ENCODE peak calls at places on chromosomes 12 and 14, in four cellular contexts. One of them, this sample, is unnamed.
A peak's percentile ranks its signal among the peaks of the same experiment; 100 is the strongest.

GRCh38 chr12:490260-490659 is 30.5 kb downstream of the B4GALNT3 start:
- DNase-seq in K562: no peak
- DNase-seq in GM12878: no peak
- DNase-seq in A549: no peak
- DNase-seq in this sample: no peak

GRCh38 chr12:87112946-87113345 is 856.8 kb upstream of the MGAT4C start:
- DNase-seq in A549: no peak
- DNase-seq in GM12878: no peak
- DNase-seq in K562: no peak
- DNase-seq in this sample: no peak

GRCh38 chr14:24271134-24271833 is at the start of gene RABGGTA:
- DNase-seq in A549: peak; percentile 91
- DNase-seq in K562: peak; percentile 92
- DNase-seq in GM12878: peak; percentile 80
- DNase-seq in this sample: peak; percentile 96

GRCh38 chr14:43359317-43359716 is 1147.8 kb downstream of the FSCB start:
- DNase-seq in A549: no peak
- DNase-seq in GM12878: no peak
- DNase-seq in K562: no peak
- DNase-seq in this sample: no peak

GRCh38 chr14:23446291-23446851 is 10.9 kb upstream of the MYH7 start:
- DNase-seq in GM12878: no peak
- DNase-seq in A549: no peak
- DNase-seq in K562: no peak
- DNase-seq in this sample: no peak

GRCh38 chr14:101501858-101502615 is 59.3 kb upstream of the DIO3 start:
- DNase-seq in GM12878: no peak
- DNase-seq in A549: no peak
- DNase-seq in K562: no peak
- DNase-seq in this sample: no peak

GRCh38 chr14:102095871-102096568 is 9.2 kb upstream of the HSP90AA1 start:
- DNase-seq in A549: no peak
- DNase-seq in GM12878: no peak
- DNase-seq in K562: peak; percentile 26
- DNase-seq in this sample: no peak

GRCh38 chr14:96625436-96625945 is 123.3 kb downstream of the PAPOLA start:
- DNase-seq in GM12878: no peak
- DNase-seq in A549: no peak
- DNase-seq in K562: no peak
- DNase-seq in this sample: no peak

GRCh38 chr14:69879175-69880047 is at the start of gene SMOC1:
- DNase-seq in K562: peak; percentile 9
- DNase-seq in GM12878: no peak
- DNase-seq in A549: peak; percentile 90
- DNase-seq in this sample: peak; percentile 84

GRCh38 chr12:46456356-46457334 is 84.1 kb upstream of the SLC38A2 start:
- DNase-seq in GM12878: no peak
- DNase-seq in A549: no peak
- DNase-seq in K562: no peak
- DNase-seq in this sample: peak; percentile 38

GRCh38 chr14:101965145-101965531 is 765 bp downstream of the DYNC1H1 start:
- DNase-seq in GM12878: no peak
- DNase-seq in A549: no peak
- DNase-seq in K562: peak; percentile 11
- DNase-seq in this sample: peak; percentile 54

GRCh38 chr12:69720748-69721147 is 17.9 kb upstream of the RAB3IP start:
- DNase-seq in K562: no peak
- DNase-seq in GM12878: no peak
- DNase-seq in A549: no peak
- DNase-seq in this sample: no peak

GRCh38 chr14:51792819-51793218 is 67.6 kb upstream of the GNG2 start:
- DNase-seq in K562: no peak
- DNase-seq in A549: no peak
- DNase-seq in GM12878: no peak
- DNase-seq in this sample: no peak

GRCh38 chr12:24462946-24463345 is 486.0 kb downstream of the BCAT1 start:
- DNase-seq in A549: no peak
- DNase-seq in K562: no peak
- DNase-seq in GM12878: no peak
- DNase-seq in this sample: no peak

GRCh38 chr12:53071591-53072551 is 7.3 kb downstream of the SPRYD3 start:
- DNase-seq in K562: peak; percentile 80
- DNase-seq in A549: no peak
- DNase-seq in GM12878: no peak
- DNase-seq in this sample: no peak

GRCh38 chr12:87272846-87273245 is 756.4 kb downstream of the C12orf50 start:
- DNase-seq in A549: no peak
- DNase-seq in K562: no peak
- DNase-seq in GM12878: no peak
- DNase-seq in this sample: no peak

GRCh38 chr12:109640961-109641360 is 67.4 kb downstream of the MVK start:
- DNase-seq in GM12878: no peak
- DNase-seq in K562: no peak
- DNase-seq in A549: no peak
- DNase-seq in this sample: no peak

GRCh38 chr14:101888182-101888581 is 76.2 kb upstream of the DYNC1H1 start:
- DNase-seq in GM12878: no peak
- DNase-seq in A549: no peak
- DNase-seq in K562: no peak
- DNase-seq in this sample: no peak

GRCh38 chr12:116604151-116604550 is 45.0 kb downstream of the MAP1LC3B2 start:
- DNase-seq in A549: no peak
- DNase-seq in K562: no peak
- DNase-seq in GM12878: no peak
- DNase-seq in this sample: no peak

GRCh38 chr12:9673404-9674225 is 4.1 kb downstream of the CLEC2D start:
- DNase-seq in GM12878: no peak
- DNase-seq in K562: peak; percentile 55
- DNase-seq in A549: peak; percentile 18
- DNase-seq in this sample: peak; percentile 14

GRCh38 chr12:60100150-60100549 is 504.3 kb downstream of the SLC16A7 start:
- DNase-seq in GM12878: no peak
- DNase-seq in A549: no peak
- DNase-seq in K562: no peak
- DNase-seq in this sample: no peak

GRCh38 chr12:122028165-122028591 is 6.5 kb downstream of the BCL7A start:
- DNase-seq in GM12878: no peak
- DNase-seq in K562: no peak
- DNase-seq in A549: no peak
- DNase-seq in this sample: no peak

GRCh38 chr14:70753518-70753953 is 55.8 kb downstream of the MAP3K9 start:
- DNase-seq in GM12878: no peak
- DNase-seq in K562: no peak
- DNase-seq in A549: peak; percentile 47
- DNase-seq in this sample: peak; percentile 94

GRCh38 chr12:112971248-112971647 is 7.1 kb upstream of the OAS2 start:
- DNase-seq in GM12878: no peak
- DNase-seq in K562: no peak
- DNase-seq in A549: no peak
- DNase-seq in this sample: no peak

GRCh38 chr12:41795910-41796309 is 348.8 kb downstream of the GXYLT1 start:
- DNase-seq in GM12878: no peak
- DNase-seq in K562: no peak
- DNase-seq in A549: no peak
- DNase-seq in this sample: no peak

GRCh38 chr14:34310724-34311123 is 151.3 kb downstream of the SPTSSA start:
- DNase-seq in A549: no peak
- DNase-seq in GM12878: no peak
- DNase-seq in K562: no peak
- DNase-seq in this sample: no peak

GRCh38 chr12:26056335-26056734 is 68.5 kb downstream of the BHLHE41 start:
- DNase-seq in K562: no peak
- DNase-seq in A549: no peak
- DNase-seq in GM12878: no peak
- DNase-seq in this sample: no peak

GRCh38 chr14:94636744-94637412 is 24.7 kb downstream of the SERPINA3 start:
- DNase-seq in A549: no peak
- DNase-seq in K562: no peak
- DNase-seq in GM12878: no peak
- DNase-seq in this sample: peak; percentile 80

DNA sequence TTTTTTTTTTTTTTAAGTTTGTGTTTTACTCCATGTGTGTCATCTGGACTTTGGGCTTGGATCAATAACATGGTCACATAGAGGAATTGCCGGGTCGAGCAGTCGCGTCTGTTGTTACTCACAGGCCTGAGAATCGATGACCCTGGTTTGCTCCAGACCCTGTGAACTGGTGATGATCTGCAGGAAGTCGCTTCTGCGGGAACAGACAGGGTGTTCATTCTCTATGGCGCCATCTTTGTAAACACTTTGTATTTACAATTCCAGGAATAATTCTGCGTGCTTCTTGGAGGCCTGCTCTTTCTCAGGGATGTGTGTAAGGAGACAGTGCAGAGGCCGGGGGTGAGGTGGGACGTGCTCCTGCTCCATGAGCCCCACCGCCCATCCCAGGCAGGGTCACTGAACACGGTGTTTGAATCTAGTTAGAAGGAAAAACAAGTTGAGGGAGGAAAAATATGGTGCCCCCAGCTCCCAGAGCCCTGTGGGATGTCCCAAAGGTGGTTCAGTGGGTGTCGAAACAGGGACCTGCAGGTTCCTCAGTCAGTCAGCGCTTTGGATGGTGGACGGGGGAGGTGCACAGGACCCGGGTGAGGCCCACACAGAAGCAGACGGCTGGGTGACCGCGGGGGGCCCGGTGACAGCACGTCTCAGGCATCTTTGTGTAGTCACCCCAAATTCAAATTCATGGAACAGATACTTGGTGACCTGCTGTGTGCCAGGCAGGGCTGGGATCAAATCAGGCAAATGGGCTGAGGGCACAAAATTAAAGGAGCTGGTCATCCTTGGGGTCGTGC is 58.8 kb downstream of the ADGRD1 start:
- DNase-seq in A549: no peak
- DNase-seq in K562: no peak
- DNase-seq in GM12878: no peak
- DNase-seq in this sample: peak; percentile 98
- TF ChIP-seq RFX5 in A549: no peak
- TF ChIP-seq RFX5 in K562: no peak
- TF ChIP-seq RFX5 in GM12878: no peak
- TF ChIP-seq RFX5 in this sample: peak; percentile 95

DNA sequence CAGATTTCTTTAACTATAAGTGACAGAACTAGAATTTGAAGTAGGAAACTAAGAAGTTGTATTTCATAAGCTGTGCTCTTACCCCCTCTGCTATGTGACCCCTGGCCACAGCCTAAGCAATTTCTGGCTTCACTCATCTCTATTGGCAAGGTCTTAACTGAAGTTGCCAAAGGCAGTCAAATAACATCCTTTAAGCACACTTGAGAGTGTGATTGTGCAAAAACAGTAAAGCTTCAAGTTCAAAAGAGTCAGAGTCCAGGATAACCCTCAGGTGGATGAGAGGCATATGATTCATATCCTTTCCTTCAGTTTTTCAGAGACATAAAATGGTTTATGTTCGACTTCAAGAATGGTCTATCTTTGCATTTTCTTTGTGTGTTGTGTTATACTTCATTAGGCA is 45.2 kb downstream of the GRIP1 start:
- DNase-seq in A549: no peak
- DNase-seq in K562: no peak
- DNase-seq in GM12878: no peak
- DNase-seq in this sample: no peak
- TF ChIP-seq CHD4 in A549: no peak
- TF ChIP-seq CHD4 in K562: no peak
- TF ChIP-seq CHD4 in GM12878: no peak
- TF ChIP-seq CHD4 in this sample: no peak

GRCh38 chr14:65344011-65344410 is 68.5 kb upstream of the FUT8 start:
- DNase-seq in K562: no peak
- DNase-seq in GM12878: no peak
- DNase-seq in A549: no peak
- DNase-seq in this sample: no peak
- TF ChIP-seq RAD21 in K562: no peak
- TF ChIP-seq RAD21 in GM12878: no peak
- TF ChIP-seq RAD21 in A549: no peak
- TF ChIP-seq RAD21 in this sample: no peak

GRCh38 chr12:107903377-107904061 is 129.0 kb downstream of the ASCL4 start:
- DNase-seq in GM12878: peak; percentile 40
- DNase-seq in A549: peak; percentile 47
- DNase-seq in K562: peak; percentile 90
- DNase-seq in this sample: no peak
- TF ChIP-seq RFX5 in GM12878: no peak
- TF ChIP-seq RFX5 in A549: no peak
- TF ChIP-seq RFX5 in K562: no peak
- TF ChIP-seq RFX5 in this sample: no peak

DNA sequence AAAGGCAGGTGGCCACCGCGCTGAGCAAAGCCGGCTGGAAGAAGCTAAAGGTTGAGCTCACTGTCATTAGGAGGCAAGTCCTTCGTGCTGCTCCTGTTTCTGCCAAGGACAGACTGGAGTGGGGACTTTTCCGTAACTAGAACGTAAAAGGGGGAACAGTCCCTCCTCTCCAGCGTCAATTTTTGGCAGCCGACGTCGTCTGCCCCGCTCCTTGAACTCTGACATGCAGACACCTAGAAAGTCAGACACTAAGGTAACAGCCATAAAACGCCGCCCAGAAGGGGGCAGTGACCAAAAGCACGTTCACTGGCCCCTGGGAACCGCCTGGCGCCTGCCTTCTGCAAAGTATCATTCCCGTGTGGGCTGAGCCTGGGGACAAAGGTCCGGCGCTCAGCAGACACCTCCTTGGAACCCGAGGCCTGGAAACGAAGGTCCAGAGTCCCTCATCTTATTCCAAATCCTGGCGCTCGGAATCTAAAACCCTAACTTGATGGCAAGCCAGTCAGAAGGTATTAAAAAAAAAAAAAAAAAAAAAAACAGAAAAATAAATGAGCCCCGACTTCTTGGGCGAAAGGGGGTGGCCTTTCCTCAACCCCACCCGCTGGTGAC is 1.1 kb upstream of the LRP1 start:
- DNase-seq in GM12878: no peak
- DNase-seq in A549: peak; percentile 70
- DNase-seq in K562: peak; percentile 69
- DNase-seq in this sample: peak; percentile 84
- TF ChIP-seq CHD4 in GM12878: no peak
- TF ChIP-seq CHD4 in A549: no peak
- TF ChIP-seq CHD4 in K562: no peak
- TF ChIP-seq CHD4 in this sample: no peak

GRCh38 chr14:26163761-26164160 is 434.1 kb downstream of the NOVA1 start:
- DNase-seq in GM12878: no peak
- DNase-seq in A549: no peak
- DNase-seq in K562: no peak
- DNase-seq in this sample: peak; percentile 28
- TF ChIP-seq RAD21 in GM12878: no peak
- TF ChIP-seq RAD21 in A549: peak; percentile 14
- TF ChIP-seq RAD21 in K562: no peak
- TF ChIP-seq RAD21 in this sample: no peak